ENCODE peak calls at places on chromosome 18, in six cellular contexts. One of them, this sample, is unnamed.
A peak's percentile ranks its signal among the peaks of the same experiment; 100 is the strongest.

GRCh38 chr18:48408727-48409590 is at the start of gene ZBTB7C:
- DNase-seq in cardiac muscle cell: peak; percentile 85
- DNase-seq in A549: no peak
- DNase-seq in colonic mucosa: peak; percentile 37
- DNase-seq in fibroblast of lung: no peak
- DNase-seq in effector memory CD4-positive, alpha-beta T cell: no peak
- DNase-seq in this sample: no peak

GRCh38 chr18:63819780-63820179 is 44.6 kb downstream of the SERPINB7 start:
- DNase-seq in cardiac muscle cell: no peak
- DNase-seq in A549: no peak
- DNase-seq in colonic mucosa: no peak
- DNase-seq in fibroblast of lung: no peak
- DNase-seq in effector memory CD4-positive, alpha-beta T cell: no peak
- DNase-seq in this sample: no peak

GRCh38 chr18:75408554-75409506 is 18.7 kb downstream of the SMIM21 start:
- DNase-seq in cardiac muscle cell: no peak
- DNase-seq in A549: peak; percentile 65
- DNase-seq in colonic mucosa: no peak
- DNase-seq in fibroblast of lung: peak; percentile 97
- DNase-seq in effector memory CD4-positive, alpha-beta T cell: no peak
- DNase-seq in this sample: no peak

GRCh38 chr18:1499265-1499664 is 594.6 kb downstream of the ADCYAP1 start:
- DNase-seq in cardiac muscle cell: no peak
- DNase-seq in A549: no peak
- DNase-seq in colonic mucosa: no peak
- DNase-seq in fibroblast of lung: no peak
- DNase-seq in effector memory CD4-positive, alpha-beta T cell: no peak
- DNase-seq in this sample: no peak

GRCh38 chr18:421236-422155 is 79.0 kb downstream of the COLEC12 start:
- DNase-seq in cardiac muscle cell: no peak
- DNase-seq in A549: no peak
- DNase-seq in colonic mucosa: no peak
- DNase-seq in fibroblast of lung: peak; percentile 31
- DNase-seq in effector memory CD4-positive, alpha-beta T cell: no peak
- DNase-seq in this sample: no peak

GRCh38 chr18:31679133-31679731 is 5.1 kb downstream of the B4GALT6 start:
- DNase-seq in cardiac muscle cell: no peak
- DNase-seq in A549: peak; percentile 14
- DNase-seq in colonic mucosa: peak; percentile 36
- DNase-seq in fibroblast of lung: peak; percentile 65
- DNase-seq in effector memory CD4-positive, alpha-beta T cell: no peak
- DNase-seq in this sample: no peak

GRCh38 chr18:11905613-11906012 is 2.5 kb downstream of the MPPE1 start:
- DNase-seq in cardiac muscle cell: no peak
- DNase-seq in A549: no peak
- DNase-seq in colonic mucosa: no peak
- DNase-seq in fibroblast of lung: no peak
- DNase-seq in effector memory CD4-positive, alpha-beta T cell: no peak
- DNase-seq in this sample: no peak

GRCh38 chr18:74873629-74874028 is 276.0 kb downstream of the ZNF407 start:
- DNase-seq in cardiac muscle cell: no peak
- DNase-seq in A549: no peak
- DNase-seq in colonic mucosa: no peak
- DNase-seq in fibroblast of lung: no peak
- DNase-seq in effector memory CD4-positive, alpha-beta T cell: no peak
- DNase-seq in this sample: no peak

GRCh38 chr18:50286391-50287027 is 983 bp downstream of the CXXC1 start:
- DNase-seq in cardiac muscle cell: no peak
- DNase-seq in A549: no peak
- DNase-seq in colonic mucosa: peak; percentile 83
- DNase-seq in fibroblast of lung: no peak
- DNase-seq in effector memory CD4-positive, alpha-beta T cell: no peak
- DNase-seq in this sample: no peak

GRCh38 chr18:68676913-68677312 is 38.0 kb downstream of the TMX3 start:
- DNase-seq in cardiac muscle cell: no peak
- DNase-seq in A549: no peak
- DNase-seq in colonic mucosa: no peak
- DNase-seq in fibroblast of lung: peak; percentile 39
- DNase-seq in effector memory CD4-positive, alpha-beta T cell: no peak
- DNase-seq in this sample: no peak

GRCh38 chr18:35671952-35672603 is 90.5 kb downstream of the GALNT1 start:
- DNase-seq in cardiac muscle cell: no peak
- DNase-seq in A549: no peak
- DNase-seq in colonic mucosa: peak; percentile 18
- DNase-seq in fibroblast of lung: no peak
- DNase-seq in effector memory CD4-positive, alpha-beta T cell: no peak
- DNase-seq in this sample: no peak

GRCh38 chr18:45083456-45083855 is 402.8 kb downstream of the SETBP1 start:
- DNase-seq in cardiac muscle cell: no peak
- DNase-seq in A549: no peak
- DNase-seq in colonic mucosa: no peak
- DNase-seq in fibroblast of lung: no peak
- DNase-seq in effector memory CD4-positive, alpha-beta T cell: no peak
- DNase-seq in this sample: no peak

DNA sequence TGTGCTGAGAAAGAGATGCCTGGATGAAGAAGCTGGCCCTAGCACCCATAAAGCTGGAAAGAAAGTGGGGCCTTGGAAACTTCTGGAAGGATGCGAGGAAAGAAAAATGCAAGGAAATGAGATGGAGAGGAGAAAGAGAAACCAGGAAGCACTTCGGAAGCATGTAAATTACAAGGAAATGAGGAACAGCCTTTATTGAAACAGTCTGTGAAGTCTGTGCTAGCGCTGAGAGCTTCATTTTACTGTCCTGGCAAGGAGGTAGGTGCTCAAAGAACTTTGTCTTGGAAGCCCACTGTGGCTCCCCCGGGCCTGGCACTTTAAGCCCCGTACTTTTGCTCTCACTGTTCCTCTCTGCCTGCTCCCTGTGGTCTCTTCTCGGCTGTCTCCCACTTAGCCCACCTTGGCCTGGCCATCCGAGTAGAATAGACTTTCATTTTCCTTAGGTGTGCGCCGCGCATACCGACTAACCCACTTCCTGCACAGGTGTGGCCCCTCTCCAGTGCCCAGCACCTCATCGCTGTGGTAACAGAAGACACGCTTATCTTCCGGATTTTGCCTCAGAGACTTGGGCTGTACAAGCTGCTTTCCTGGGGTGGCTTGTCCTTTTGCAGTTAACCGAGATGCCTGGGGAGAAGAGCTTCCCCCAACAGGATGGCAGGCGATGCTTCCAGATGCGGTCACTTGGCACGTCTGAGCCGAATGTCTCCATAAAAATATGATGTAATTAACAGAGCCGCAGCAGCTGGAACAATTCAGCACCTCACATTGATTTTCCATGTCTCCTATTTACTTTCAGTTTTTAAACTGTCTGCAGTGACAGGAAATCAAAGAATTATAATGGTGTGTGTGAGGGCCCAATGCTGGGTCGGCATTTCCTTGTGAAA is 199.6 kb downstream of the HRH4 start:
- DNase-seq in cardiac muscle cell: no peak
- DNase-seq in A549: no peak
- DNase-seq in colonic mucosa: peak; percentile 25
- DNase-seq in fibroblast of lung: peak; percentile 62
- DNase-seq in effector memory CD4-positive, alpha-beta T cell: peak; percentile 6
- DNase-seq in this sample: no peak
- H3K4me3 ChIP-seq in cardiac muscle cell: no peak overlapping the region
- H3K4me3 ChIP-seq in A549: no peak overlapping the region
- H3K4me3 ChIP-seq in colonic mucosa: peak overlapping the region; percentile 36
- H3K4me3 ChIP-seq in fibroblast of lung: peak overlapping the region; percentile 20
- H3K4me3 ChIP-seq in effector memory CD4-positive, alpha-beta T cell: peak overlapping the region; percentile 47
- H3K4me3 ChIP-seq in this sample: no peak overlapping the region

GRCh38 chr18:13446581-13447470 is 228.3 kb downstream of the LDLRAD4 start:
- DNase-seq in cardiac muscle cell: no peak
- DNase-seq in A549: peak; percentile 8
- DNase-seq in colonic mucosa: no peak
- DNase-seq in fibroblast of lung: no peak
- DNase-seq in effector memory CD4-positive, alpha-beta T cell: no peak
- DNase-seq in this sample: no peak
- H3K4me1 ChIP-seq in cardiac muscle cell: peaks cover 5% of the 10 kb centered on the region
- H3K4me1 ChIP-seq in A549: peaks cover 51% of the 10 kb centered on the region
- H3K4me1 ChIP-seq in colonic mucosa: no peaks in the 10 kb centered on the region
- H3K4me1 ChIP-seq in fibroblast of lung: no peaks in the 10 kb centered on the region
- H3K4me1 ChIP-seq in effector memory CD4-positive, alpha-beta T cell: no peaks in the 10 kb centered on the region
- H3K4me1 ChIP-seq in this sample: peaks cover 9% of the 10 kb centered on the region

DNA sequence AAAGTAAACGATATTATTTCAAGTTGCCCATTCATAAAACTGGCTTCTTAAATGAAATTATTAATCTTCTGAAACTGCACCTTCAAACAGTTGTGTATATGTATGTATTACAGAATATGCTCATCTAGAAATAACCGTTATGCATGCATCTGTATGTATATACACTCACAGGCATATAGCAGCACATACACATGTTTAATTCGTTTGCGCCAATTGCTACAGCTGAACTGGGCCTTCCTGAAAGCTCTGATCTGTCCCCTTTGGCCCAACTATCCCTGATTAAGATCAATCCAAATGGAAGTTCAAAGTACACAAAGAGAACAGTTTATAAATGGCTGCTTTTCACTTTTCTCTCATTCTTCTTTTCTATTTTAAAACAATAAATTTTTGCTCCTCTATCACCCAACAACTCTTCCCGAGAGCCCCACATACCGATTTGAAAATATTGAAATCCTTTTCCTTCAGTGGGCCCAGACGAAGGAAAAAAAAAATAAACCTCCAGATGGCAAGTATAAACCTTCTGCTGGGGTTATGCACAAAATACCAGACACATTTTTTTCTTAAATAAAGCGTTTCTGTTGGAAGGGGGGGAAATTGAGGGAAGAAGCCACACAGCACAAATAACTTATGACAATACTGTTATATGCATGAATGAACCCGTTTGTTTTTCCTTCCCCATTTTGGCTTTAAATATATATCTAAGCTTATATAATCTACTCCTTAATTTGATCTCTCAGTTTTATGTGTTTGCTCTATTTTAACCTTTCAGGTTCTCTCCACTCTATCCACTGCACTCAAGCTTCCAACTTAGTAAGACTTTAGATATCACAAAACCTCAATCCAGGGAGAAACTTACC is 267.4 kb downstream of the TCF4 start:
- DNase-seq in cardiac muscle cell: no peak
- DNase-seq in A549: no peak
- DNase-seq in colonic mucosa: no peak
- DNase-seq in fibroblast of lung: peak; percentile 54
- DNase-seq in effector memory CD4-positive, alpha-beta T cell: no peak
- DNase-seq in this sample: no peak
- H3K4me3 ChIP-seq in cardiac muscle cell: no peak overlapping the region
- H3K4me3 ChIP-seq in A549: no peak overlapping the region
- H3K4me3 ChIP-seq in colonic mucosa: peak overlapping the region; percentile 35
- H3K4me3 ChIP-seq in fibroblast of lung: peak overlapping the region; percentile 90
- H3K4me3 ChIP-seq in effector memory CD4-positive, alpha-beta T cell: no peak overlapping the region
- H3K4me3 ChIP-seq in this sample: no peak overlapping the region

GRCh38 chr18:9106800-9107574 is 4.5 kb downstream of the NDUFV2 start:
- DNase-seq in cardiac muscle cell: no peak
- DNase-seq in A549: no peak
- DNase-seq in colonic mucosa: no peak
- DNase-seq in fibroblast of lung: no peak
- DNase-seq in effector memory CD4-positive, alpha-beta T cell: no peak
- DNase-seq in this sample: no peak
- H3K4me1 ChIP-seq in cardiac muscle cell: peaks cover 51% of the 10 kb centered on the region
- H3K4me1 ChIP-seq in A549: peaks cover 47% of the 10 kb centered on the region
- H3K4me1 ChIP-seq in colonic mucosa: peaks cover 20% of the 10 kb centered on the region
- H3K4me1 ChIP-seq in fibroblast of lung: peaks cover 10% of the 10 kb centered on the region
- H3K4me1 ChIP-seq in effector memory CD4-positive, alpha-beta T cell: peaks cover 38% of the 10 kb centered on the region
- H3K4me1 ChIP-seq in this sample: no peaks in the 10 kb centered on the region

DNA sequence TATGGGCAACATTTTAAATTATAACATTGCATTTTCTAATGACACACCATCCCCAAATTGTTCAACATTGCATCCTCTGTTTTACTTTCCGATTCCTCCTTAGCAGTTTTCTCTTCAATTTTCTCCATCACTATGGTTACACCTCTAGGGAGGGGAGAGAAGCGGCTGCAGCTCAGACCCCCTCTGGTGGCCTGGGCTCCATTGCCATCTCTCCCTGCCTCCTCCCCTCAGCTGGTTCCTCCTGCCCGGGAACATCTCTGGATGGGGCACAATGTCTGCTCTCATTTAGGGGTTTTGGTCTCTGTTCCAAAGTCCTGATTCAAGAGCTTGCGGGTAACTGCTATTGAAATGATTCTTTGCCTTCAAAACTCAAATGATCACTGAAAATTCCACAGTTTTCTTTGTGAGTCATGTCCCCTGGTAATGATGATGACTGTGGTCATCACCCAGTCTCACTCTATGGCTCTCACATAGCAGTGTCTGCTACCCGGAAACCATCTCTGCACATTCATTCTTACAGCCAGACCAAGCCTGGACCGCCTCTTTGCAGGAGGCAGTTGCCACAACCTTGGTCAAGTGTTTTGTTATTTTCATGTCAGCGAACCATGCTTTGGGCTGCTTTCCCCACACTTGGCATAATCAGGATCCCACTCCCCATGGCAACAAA is 263.9 kb downstream of the ALPK2 start:
- DNase-seq in cardiac muscle cell: no peak
- DNase-seq in A549: no peak
- DNase-seq in colonic mucosa: no peak
- DNase-seq in fibroblast of lung: no peak
- DNase-seq in effector memory CD4-positive, alpha-beta T cell: no peak
- DNase-seq in this sample: no peak
- H3K4me3 ChIP-seq in cardiac muscle cell: no peak overlapping the region
- H3K4me3 ChIP-seq in A549: no peak overlapping the region
- H3K4me3 ChIP-seq in colonic mucosa: no peak overlapping the region
- H3K4me3 ChIP-seq in fibroblast of lung: no peak overlapping the region
- H3K4me3 ChIP-seq in effector memory CD4-positive, alpha-beta T cell: no peak overlapping the region
- H3K4me3 ChIP-seq in this sample: no peak overlapping the region

GRCh38 chr18:10015288-10015701 is 101.5 kb downstream of the VAPA start:
- DNase-seq in cardiac muscle cell: peak; percentile 36
- DNase-seq in A549: no peak
- DNase-seq in colonic mucosa: no peak
- DNase-seq in fibroblast of lung: no peak
- DNase-seq in effector memory CD4-positive, alpha-beta T cell: no peak
- DNase-seq in this sample: no peak
- H3K4me1 ChIP-seq in cardiac muscle cell: peaks cover 5% of the 10 kb centered on the region
- H3K4me1 ChIP-seq in A549: no peaks in the 10 kb centered on the region
- H3K4me1 ChIP-seq in colonic mucosa: no peaks in the 10 kb centered on the region
- H3K4me1 ChIP-seq in fibroblast of lung: peaks cover 23% of the 10 kb centered on the region
- H3K4me1 ChIP-seq in effector memory CD4-positive, alpha-beta T cell: no peaks in the 10 kb centered on the region
- H3K4me1 ChIP-seq in this sample: no peaks in the 10 kb centered on the region